ENCODE peak calls at places on chromosomes 2 and 18, in six cellular contexts. S is stimulated activated naive CD4-positive, alpha-beta T cell treated with Interleukin-2 at 50 U/mL for 16 hours; I is hypothalamus; R is epithelial cell of esophagus; Q is astrocyte; C is H4. G is an unnamed sample.

GRCh38 chr2:236679906-236680305 is 110.3 kb downstream of the ACKR3 start:
- DNase-seq in Q (peak), R (peak), S (no peak), I (no peak), C (peak), G (no peak)

GRCh38 chr2:143051480-143051879 is 77.7 kb upstream of the ARHGAP15 start:
- DNase-seq in R (peak), Q (no peak), I (no peak), C (no peak), S (no peak), G (no peak)

GRCh38 chr18:79784965-79785770 is 12.6 kb upstream of the KCNG2 start:
- DNase-seq in Q (no peak), C (no peak), I (no peak), S (no peak), R (no peak), G (peak)

GRCh38 chr2:230796280-230796862 is 68.4 kb upstream of the ITM2C start:
- DNase-seq in R (peak), C (peak), I (no peak), Q (peak), S (no peak), G (no peak)

GRCh38 chr2:127619901-127620705 is 25.9 kb upstream of the GPR17 start:
- DNase-seq in S (no peak), C (no peak), I (no peak), R (no peak), Q (no peak), G (no peak)

GRCh38 chr18:45626330-45627203 is 11.3 kb downstream of the SLC14A2 start:
- DNase-seq in S (no peak), I (no peak), C (no peak), Q (peak), R (peak), G (no peak)

GRCh38 chr2:102114851-102115497 is 27.6 kb upstream of the IL1R1 start:
- DNase-seq in Q (peak), R (no peak), I (no peak), C (peak), S (no peak), G (no peak)

GRCh38 chr2:233799087-233799665 is 21.0 kb downstream of the MROH2A start:
- DNase-seq in R (no peak), C (no peak), I (no peak), S (no peak), Q (no peak), G (peak)

GRCh38 chr18:58427321-58427720 is 201.6 kb downstream of the ALPK2 start:
- DNase-seq in R (no peak), Q (no peak), I (no peak), C (no peak), S (no peak), G (no peak)

GRCh38 chr18:3982541-3982940 is 472.6 kb downstream of the DLGAP1 start:
- DNase-seq in C (no peak), Q (peak), I (no peak), S (no peak), R (peak), G (no peak)

GRCh38 chr2:191247381-191248057 is 2.3 kb downstream of the MYO1B start:
- DNase-seq in S (no peak), I (no peak), Q (peak), R (peak), C (peak), G (no peak)

GRCh38 chr2:240920783-240921231 is 14.7 kb downstream of the CROCC2 start:
- DNase-seq in I (no peak), C (no peak), R (no peak), Q (no peak), S (no peak), G (peak)

GRCh38 chr2:144137705-144138428 is 382.1 kb downstream of the ZEB2 start:
- DNase-seq in C (no peak), S (no peak), I (no peak), R (no peak), Q (peak), G (no peak)

GRCh38 chr2:37738266-37738885 is 66.9 kb upstream of the CDC42EP3 start:
- DNase-seq in S (no peak), R (no peak), C (no peak), Q (no peak), I (no peak), G (no peak)

GRCh38 chr2:210955591-210955990 is 399.2 kb downstream of the CPS1 start:
- DNase-seq in S (no peak), C (peak), Q (peak), R (peak), I (no peak), G (no peak)

GRCh38 chr18:12686100-12686499 is 16.4 kb downstream of the CEP76 start:
- DNase-seq in I (no peak), Q (no peak), C (peak), R (peak), S (no peak), G (no peak)

GRCh38 chr2:231663458-231664290 is 44.7 kb upstream of the PTMA start:
- DNase-seq in C (no peak), S (no peak), Q (no peak), R (no peak), I (no peak), G (no peak)

GRCh38 chr2:66541646-66542045 is 106.7 kb downstream of the MEIS1 start:
- DNase-seq in C (no peak), I (no peak), S (no peak), Q (no peak), R (no peak), G (no peak)

GRCh38 chr2:113255140-113256070 is 23.3 kb downstream of the PAX8 start:
- DNase-seq in Q (peak), C (no peak), R (no peak), I (no peak), S (no peak), G (no peak)

GRCh38 chr2:68974946-68975665 is 670 bp downstream of the GKN1 start:
- DNase-seq in C (no peak), R (no peak), I (no peak), Q (peak), S (no peak), G (no peak)